ENCODE peak calls at places on chromosomes 2 and 18, in four cellular contexts. D is Panc1; N is CD4-positive, alpha-beta T cell; C is thyroid gland. T is an unnamed sample.

GRCh38 chr18:9751371-9752031 is 43.4 kb downstream of the RAB31 start:
- DNase-seq in D (no peak), N (no peak), C (no peak), T (no peak)

GRCh38 chr2:23545391-23545790 is 160.4 kb downstream of the KLHL29 start:
- DNase-seq in D (no peak), N (no peak), C (no peak), T (no peak)

GRCh38 chr2:96533292-96534073 is 3.1 kb upstream of the ARID5A start:
- DNase-seq in D (no peak), N (no peak), C (peak; percentile 85), T (no peak)

GRCh38 chr2:106113362-106113971 is 80.6 kb downstream of the UXS1 start:
- DNase-seq in D (no peak), N (no peak), C (no peak), T (peak; percentile 65)

GRCh38 chr2:221506469-221506868 is 65.6 kb downstream of the EPHA4 start:
- DNase-seq in D (no peak), N (no peak), C (no peak), T (no peak)

GRCh38 chr18:56807883-56808282 is 156.7 kb downstream of the WDR7 start:
- DNase-seq in D (no peak), N (no peak), C (no peak), T (no peak)

GRCh38 chr18:24009651-24010333 is 4.8 kb upstream of the TTC39C start:
- DNase-seq in D (no peak), N (peak; percentile 27), C (no peak), T (no peak)

GRCh38 chr2:33059452-33060156 is 112.9 kb downstream of the LTBP1 start:
- DNase-seq in D (no peak), N (no peak), C (no peak), T (no peak)

GRCh38 chr2:10915731-10916331 is 4.1 kb downstream of the KCNF1 start:
- DNase-seq in D (no peak), N (no peak), C (no peak), T (no peak)

GRCh38 chr2:152532241-152532640 is 185.0 kb downstream of the PRPF40A start:
- DNase-seq in D (no peak), N (no peak), C (no peak), T (no peak)

GRCh38 chr2:82120120-82120519 is 1815.6 kb upstream of the LRRTM1 start:
- DNase-seq in D (no peak), N (no peak), C (peak; percentile 3), T (no peak)

GRCh38 chr2:174438146-174438886 is 42.8 kb downstream of the SCRN3 start:
- DNase-seq in D (no peak), N (no peak), C (peak; percentile 3), T (no peak)

GRCh38 chr2:44245068-44245861 is 30.0 kb upstream of the SLC3A1 start:
- DNase-seq in D (no peak), N (no peak), C (no peak), T (peak; percentile 75)

GRCh38 chr2:12048551-12048950 is 302.1 kb downstream of the LPIN1 start:
- DNase-seq in D (no peak), N (no peak), C (no peak), T (no peak)

GRCh38 chr18:9643549-9643948 is 29.2 kb upstream of the PPP4R1 start:
- DNase-seq in D (peak; percentile 85), N (no peak), C (peak; percentile 30), T (peak; percentile 14)

GRCh38 chr2:217979151-217979811 is 23.5 kb downstream of the TNS1 start:
- DNase-seq in D (no peak), N (no peak), C (no peak), T (peak; percentile 14)

GRCh38 chr2:238525990-238526389 is 99.3 kb downstream of the ASB1 start:
- DNase-seq in D (no peak), N (no peak), C (no peak), T (no peak)

GRCh38 chr2:105455488-105455991 is 56.7 kb upstream of the FHL2 start:
- DNase-seq in D (peak; percentile 99), N (no peak), C (peak; percentile 60), T (peak; percentile 65)

GRCh38 chr2:41149054-41149453 is 697.2 kb upstream of the SLC8A1 start:
- DNase-seq in D (no peak), N (no peak), C (no peak), T (no peak)

GRCh38 chr2:73830871-73831401 is 2.2 kb downstream of the STAMBP start:
- DNase-seq in D (no peak), N (no peak), C (no peak), T (no peak)

GRCh38 chr2:178863856-178864620 is 56.8 kb upstream of the TTN start:
- DNase-seq in D (no peak), N (no peak), C (peak; percentile 28), T (peak; percentile 40)

GRCh38 chr2:105861198-105861597 is 116.5 kb downstream of the NCK2 start:
- DNase-seq in D (no peak), N (no peak), C (no peak), T (no peak)

GRCh38 chr2:168244318-168244717 is 3.1 kb downstream of the STK39 start:
- DNase-seq in D (no peak), N (peak; percentile 7), C (no peak), T (peak; percentile 45)

GRCh38 chr2:100524331-100524730 is 38.5 kb upstream of the PDCL3 start:
- DNase-seq in D (no peak), N (no peak), C (no peak), T (no peak)

DNA sequence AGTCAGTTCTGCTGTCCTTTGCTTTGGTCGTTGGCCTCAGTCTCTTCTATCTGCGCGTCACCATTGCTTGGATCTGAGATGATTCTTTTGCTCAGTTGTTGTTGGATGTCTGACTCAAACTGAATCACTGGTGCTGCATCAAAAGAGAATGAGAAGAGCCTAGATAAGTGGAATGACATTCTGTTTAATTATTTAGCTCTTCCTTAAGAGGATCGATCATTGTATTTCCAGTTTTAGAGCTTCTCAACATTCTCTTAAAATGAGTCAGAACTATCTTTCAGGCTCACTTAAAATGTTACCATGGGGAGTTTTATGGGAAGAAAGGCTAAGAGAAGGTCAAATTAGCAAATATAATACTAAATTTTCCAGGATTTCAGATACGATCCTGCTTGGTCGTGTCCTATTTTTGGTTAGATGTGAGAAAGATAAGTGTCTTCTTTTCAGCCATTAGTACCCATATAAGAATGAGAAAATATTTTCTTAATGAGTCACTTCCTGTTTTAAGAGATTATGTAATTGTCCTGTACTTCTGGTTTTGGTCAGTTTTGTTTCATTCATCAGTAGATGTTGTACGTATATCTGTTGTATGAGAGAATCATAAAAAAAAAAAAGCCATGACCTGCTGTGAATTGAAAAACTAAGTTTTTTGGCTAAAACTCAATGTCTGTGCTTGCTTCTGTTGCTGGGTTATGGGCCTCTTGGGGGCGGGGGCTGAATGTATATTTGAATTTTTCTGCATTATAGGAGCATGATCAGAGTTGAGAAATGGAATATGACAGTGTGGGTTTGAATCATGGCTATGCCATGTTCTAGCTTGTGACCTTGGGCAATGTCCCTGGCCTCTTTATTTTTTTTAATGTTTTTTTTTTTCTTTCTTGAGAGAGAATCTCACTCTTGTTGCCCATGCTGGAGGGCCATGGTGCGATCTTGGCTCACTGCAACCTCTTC is 31.5 kb upstream of the CASP10 start:
- DNase-seq in D (peak; percentile 74), N (no peak), C (no peak), T (no peak)
- H3K27ac ChIP-seq in D (no peak overlapping the region), N (peak overlapping the region; percentile 13), C (peak overlapping the region; percentile 88), T (peak overlapping the region; percentile 56)

GRCh38 chr18:26262156-26262555 is 35.9 kb downstream of the TAF4B start:
- DNase-seq in D (no peak), N (no peak), C (no peak), T (no peak)
- H3K27ac ChIP-seq in D (no peak overlapping the region), N (no peak overlapping the region), C (no peak overlapping the region), T (no peak overlapping the region)

GRCh38 chr2:46462936-46463335 is 16.4 kb upstream of the TMEM247 start:
- DNase-seq in D (no peak), N (no peak), C (no peak), T (no peak)
- H3K27ac ChIP-seq in D (no peak overlapping the region), N (no peak overlapping the region), C (no peak overlapping the region), T (no peak overlapping the region)

GRCh38 chr2:50098242-50098641 is 933.7 kb downstream of the NRXN1 start:
- DNase-seq in D (no peak), N (no peak), C (no peak), T (no peak)
- H3K27ac ChIP-seq in D (no peak overlapping the region), N (no peak overlapping the region), C (no peak overlapping the region), T (no peak overlapping the region)

GRCh38 chr2:16088035-16088696 is 147.8 kb downstream of the MYCN start:
- DNase-seq in D (no peak), N (no peak), C (no peak), T (no peak)
- H3K27ac ChIP-seq in D (no peak overlapping the region), N (no peak overlapping the region), C (no peak overlapping the region), T (no peak overlapping the region)

GRCh38 chr2:43169987-43170732 is 56.2 kb downstream of the ZFP36L2 start:
- DNase-seq in D (no peak), N (peak; percentile 72), C (no peak), T (peak; percentile 68)
- H3K27ac ChIP-seq in D (no peak overlapping the region), N (peak overlapping the region; percentile 76), C (peak overlapping the region; percentile 50), T (no peak overlapping the region)

T was measured in body of pancreas.